ENCODE peak calls at places on chromosomes 4 and X, in six cellular contexts. One of them, this sample, is unnamed.

GRCh38 chr4:144787365-144788263 is 141.7 kb downstream of the HHIP start:
- DNase-seq in lower lobe of right lung: no peak
- DNase-seq in SK-N-SH: peak
- DNase-seq in HL-60: no peak
- DNase-seq in fibroblast of lung: peak
- DNase-seq in hepatocyte: peak
- DNase-seq in this sample: no peak

GRCh38 chr4:41212221-41213203 is 1.8 kb downstream of the APBB2 start:
- DNase-seq in SK-N-SH: peak
- DNase-seq in lower lobe of right lung: no peak
- DNase-seq in hepatocyte: peak
- DNase-seq in HL-60: peak
- DNase-seq in fibroblast of lung: peak
- DNase-seq in this sample: no peak

GRCh38 chr4:22474636-22475310 is 41.1 kb downstream of the ADGRA3 start:
- DNase-seq in lower lobe of right lung: no peak
- DNase-seq in hepatocyte: no peak
- DNase-seq in HL-60: no peak
- DNase-seq in SK-N-SH: no peak
- DNase-seq in fibroblast of lung: peak
- DNase-seq in this sample: no peak

GRCh38 chr4:184821242-184821641 is 4.5 kb downstream of the ACSL1 start:
- DNase-seq in HL-60: peak
- DNase-seq in SK-N-SH: no peak
- DNase-seq in lower lobe of right lung: no peak
- DNase-seq in hepatocyte: no peak
- DNase-seq in fibroblast of lung: no peak
- DNase-seq in this sample: no peak

GRCh38 chr4:16692021-16692420 is 206.4 kb downstream of the LDB2 start:
- DNase-seq in HL-60: no peak
- DNase-seq in fibroblast of lung: peak
- DNase-seq in SK-N-SH: no peak
- DNase-seq in lower lobe of right lung: no peak
- DNase-seq in hepatocyte: no peak
- DNase-seq in this sample: no peak

GRCh38 chrX:40176256-40176978 is 78.7 kb upstream of the BCOR start:
- DNase-seq in hepatocyte: peak
- DNase-seq in SK-N-SH: peak
- DNase-seq in lower lobe of right lung: peak
- DNase-seq in fibroblast of lung: no peak
- DNase-seq in HL-60: peak
- DNase-seq in this sample: no peak

GRCh38 chr4:170420255-170420693 is 330.5 kb upstream of the AADAT start:
- DNase-seq in lower lobe of right lung: no peak
- DNase-seq in HL-60: peak
- DNase-seq in SK-N-SH: no peak
- DNase-seq in fibroblast of lung: peak
- DNase-seq in hepatocyte: peak
- DNase-seq in this sample: no peak

GRCh38 chr4:39987505-39987904 is 9.8 kb upstream of the PDS5A start:
- DNase-seq in hepatocyte: peak
- DNase-seq in SK-N-SH: no peak
- DNase-seq in HL-60: no peak
- DNase-seq in fibroblast of lung: no peak
- DNase-seq in lower lobe of right lung: no peak
- DNase-seq in this sample: no peak

GRCh38 chr4:127240721-127241120 is 392.0 kb upstream of the INTU start:
- DNase-seq in lower lobe of right lung: no peak
- DNase-seq in fibroblast of lung: peak
- DNase-seq in hepatocyte: peak
- DNase-seq in HL-60: no peak
- DNase-seq in SK-N-SH: no peak
- DNase-seq in this sample: no peak

GRCh38 chr4:74044676-74045075 is 6.2 kb upstream of the CXCL3 start:
- DNase-seq in HL-60: no peak
- DNase-seq in lower lobe of right lung: no peak
- DNase-seq in SK-N-SH: no peak
- DNase-seq in hepatocyte: no peak
- DNase-seq in fibroblast of lung: no peak
- DNase-seq in this sample: peak

GRCh38 chr4:184441461-184442392 is 32.6 kb downstream of the IRF2 start:
- DNase-seq in HL-60: no peak
- DNase-seq in fibroblast of lung: peak
- DNase-seq in SK-N-SH: no peak
- DNase-seq in lower lobe of right lung: no peak
- DNase-seq in hepatocyte: no peak
- DNase-seq in this sample: no peak

GRCh38 chrX:136067097-136067496 is 80.2 kb upstream of the FHL1 start:
- DNase-seq in hepatocyte: no peak
- DNase-seq in fibroblast of lung: no peak
- DNase-seq in HL-60: no peak
- DNase-seq in lower lobe of right lung: no peak
- DNase-seq in SK-N-SH: no peak
- DNase-seq in this sample: no peak

GRCh38 chrX:73850124-73851013 is 287.4 kb downstream of the CHIC1 start:
- DNase-seq in fibroblast of lung: peak
- DNase-seq in lower lobe of right lung: no peak
- DNase-seq in HL-60: peak
- DNase-seq in hepatocyte: peak
- DNase-seq in SK-N-SH: peak
- DNase-seq in this sample: no peak

GRCh38 chr4:5156677-5157076 is 105.4 kb downstream of the STK32B start:
- DNase-seq in HL-60: no peak
- DNase-seq in hepatocyte: no peak
- DNase-seq in SK-N-SH: no peak
- DNase-seq in lower lobe of right lung: no peak
- DNase-seq in fibroblast of lung: no peak
- DNase-seq in this sample: no peak

GRCh38 chr4:41853973-41854372 is 81.3 kb upstream of the TMEM33 start:
- DNase-seq in HL-60: no peak
- DNase-seq in fibroblast of lung: no peak
- DNase-seq in hepatocyte: no peak
- DNase-seq in SK-N-SH: no peak
- DNase-seq in lower lobe of right lung: no peak
- DNase-seq in this sample: no peak

GRCh38 chrX:139203681-139204575 is 326.6 kb upstream of the F9 start:
- DNase-seq in fibroblast of lung: no peak
- DNase-seq in SK-N-SH: peak
- DNase-seq in lower lobe of right lung: peak
- DNase-seq in hepatocyte: peak
- DNase-seq in HL-60: no peak
- DNase-seq in this sample: peak

GRCh38 chrX:48573690-48574269 is 504 bp upstream of the RBM3 start:
- DNase-seq in lower lobe of right lung: peak
- DNase-seq in HL-60: no peak
- DNase-seq in fibroblast of lung: no peak
- DNase-seq in SK-N-SH: peak
- DNase-seq in hepatocyte: peak
- DNase-seq in this sample: no peak

GRCh38 chr4:40909363-40909876 is 159.7 kb downstream of the NSUN7 start:
- DNase-seq in HL-60: no peak
- DNase-seq in fibroblast of lung: peak
- DNase-seq in hepatocyte: peak
- DNase-seq in SK-N-SH: peak
- DNase-seq in lower lobe of right lung: no peak
- DNase-seq in this sample: peak

GRCh38 chr4:83082777-83083176 is 31.8 kb downstream of the PLAC8 start:
- DNase-seq in hepatocyte: no peak
- DNase-seq in SK-N-SH: no peak
- DNase-seq in lower lobe of right lung: no peak
- DNase-seq in HL-60: peak
- DNase-seq in fibroblast of lung: no peak
- DNase-seq in this sample: no peak

GRCh38 chr4:138007572-138007971 is 234.6 kb downstream of the SLC7A11 start:
- DNase-seq in fibroblast of lung: no peak
- DNase-seq in lower lobe of right lung: no peak
- DNase-seq in hepatocyte: no peak
- DNase-seq in HL-60: no peak
- DNase-seq in SK-N-SH: peak
- DNase-seq in this sample: no peak

GRCh38 chr4:138138774-138139173 is 103.4 kb downstream of the SLC7A11 start:
- DNase-seq in hepatocyte: no peak
- DNase-seq in SK-N-SH: no peak
- DNase-seq in HL-60: no peak
- DNase-seq in fibroblast of lung: no peak
- DNase-seq in lower lobe of right lung: no peak
- DNase-seq in this sample: no peak

GRCh38 chr4:176817222-176817621 is 24.5 kb upstream of the VEGFC start:
- DNase-seq in HL-60: no peak
- DNase-seq in lower lobe of right lung: no peak
- DNase-seq in SK-N-SH: no peak
- DNase-seq in hepatocyte: no peak
- DNase-seq in fibroblast of lung: no peak
- DNase-seq in this sample: no peak

DNA sequence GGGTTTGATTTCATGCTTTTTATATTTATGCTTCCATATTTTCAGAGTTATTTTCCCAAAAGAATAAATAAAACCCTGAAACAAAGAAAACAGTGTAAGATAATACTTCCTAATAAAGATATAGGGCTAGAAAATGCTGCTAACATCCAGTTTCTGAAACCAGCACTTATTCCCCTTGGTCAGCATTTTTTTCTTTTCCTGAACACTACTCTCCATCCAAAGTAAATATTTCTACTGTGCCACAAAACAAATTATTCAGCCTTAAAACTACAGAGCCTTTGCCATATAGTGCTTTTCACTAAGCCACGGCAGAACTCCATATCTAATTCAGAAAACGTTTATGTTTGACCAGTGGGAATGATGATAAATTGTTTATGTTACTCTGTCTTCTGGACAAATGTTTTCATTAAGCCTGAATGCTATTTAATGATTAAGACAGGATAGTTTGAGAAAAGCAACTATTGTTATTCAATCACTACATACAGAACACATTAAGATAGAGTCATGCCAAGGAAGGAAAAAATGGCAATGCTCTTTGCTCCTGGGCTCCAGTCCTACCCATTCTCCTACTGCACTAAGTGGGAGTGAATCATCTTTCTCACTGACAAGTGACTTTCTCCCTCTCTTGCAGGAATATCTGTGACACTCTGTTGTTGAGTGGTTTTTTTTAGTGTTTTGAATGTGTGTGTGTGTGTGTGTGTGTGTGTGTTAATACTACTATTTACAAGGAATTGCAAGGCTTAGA is 723.9 kb downstream of the FAT4 start:
- DNase-seq in lower lobe of right lung: no peak
- DNase-seq in hepatocyte: no peak
- DNase-seq in SK-N-SH: no peak
- DNase-seq in fibroblast of lung: peak
- DNase-seq in HL-60: no peak
- DNase-seq in this sample: no peak
- H3K27ac ChIP-seq in lower lobe of right lung: no peak
- H3K27ac ChIP-seq in hepatocyte: no peak
- H3K27ac ChIP-seq in SK-N-SH: no peak
- H3K27ac ChIP-seq in fibroblast of lung: no peak
- H3K27ac ChIP-seq in HL-60: no peak
- H3K27ac ChIP-seq in this sample: no peak

DNA sequence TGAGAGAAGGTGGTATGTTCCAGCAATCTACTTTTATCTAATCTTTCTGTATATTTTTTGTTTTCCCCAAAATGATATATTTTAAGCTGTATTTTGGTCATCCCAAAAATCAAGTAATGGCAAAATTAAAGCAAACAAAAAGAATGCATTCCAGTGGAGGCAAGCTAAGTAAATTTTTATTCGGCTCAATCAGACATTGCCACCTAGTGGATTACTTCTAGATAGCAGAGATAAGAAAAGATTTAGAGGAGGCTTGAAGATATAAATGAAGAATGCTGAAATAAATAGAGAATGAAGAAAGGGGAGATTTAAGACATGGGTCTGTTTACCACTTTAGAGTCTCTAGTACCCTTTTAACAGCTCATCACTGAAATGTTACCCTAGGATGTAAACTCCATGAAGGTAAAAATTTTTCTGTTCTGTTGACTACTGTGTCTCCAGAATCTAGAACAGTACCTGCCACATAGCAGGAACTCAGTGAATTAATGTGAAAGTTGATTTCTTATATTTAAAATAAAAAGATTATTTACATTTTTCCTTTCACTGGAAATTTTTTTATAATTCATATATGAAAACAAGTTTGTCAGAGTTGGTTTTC is 110.9 kb upstream of the ANK2 start:
- DNase-seq in HL-60: no peak
- DNase-seq in SK-N-SH: peak
- DNase-seq in hepatocyte: peak
- DNase-seq in lower lobe of right lung: no peak
- DNase-seq in fibroblast of lung: peak
- DNase-seq in this sample: peak
- TF ChIP-seq CTCF in HL-60: peak
- TF ChIP-seq CTCF in SK-N-SH: peak
- TF ChIP-seq CTCF in hepatocyte: peak
- TF ChIP-seq CTCF in lower lobe of right lung: peak
- TF ChIP-seq CTCF in fibroblast of lung: peak
- TF ChIP-seq CTCF in this sample: peak

GRCh38 chrX:110051559-110051958 is 48.6 kb downstream of the TMEM164 start:
- DNase-seq in hepatocyte: no peak
- DNase-seq in SK-N-SH: no peak
- DNase-seq in lower lobe of right lung: no peak
- DNase-seq in HL-60: no peak
- DNase-seq in fibroblast of lung: no peak
- DNase-seq in this sample: no peak

GRCh38 chrX:110046971-110047370 is 44.1 kb downstream of the TMEM164 start:
- DNase-seq in fibroblast of lung: no peak
- DNase-seq in SK-N-SH: no peak
- DNase-seq in HL-60: no peak
- DNase-seq in lower lobe of right lung: no peak
- DNase-seq in hepatocyte: no peak
- DNase-seq in this sample: no peak

GRCh38 chrX:110050386-110050785 is 47.5 kb downstream of the TMEM164 start:
- DNase-seq in hepatocyte: no peak
- DNase-seq in SK-N-SH: no peak
- DNase-seq in lower lobe of right lung: no peak
- DNase-seq in fibroblast of lung: no peak
- DNase-seq in HL-60: no peak
- DNase-seq in this sample: no peak

GRCh38 chrX:110050885-110051284 is 48.0 kb downstream of the TMEM164 start:
- DNase-seq in hepatocyte: no peak
- DNase-seq in SK-N-SH: no peak
- DNase-seq in HL-60: no peak
- DNase-seq in lower lobe of right lung: no peak
- DNase-seq in fibroblast of lung: no peak
- DNase-seq in this sample: no peak

GRCh38 chrX:110049096-110049495 is 46.2 kb downstream of the TMEM164 start:
- DNase-seq in HL-60: no peak
- DNase-seq in hepatocyte: no peak
- DNase-seq in fibroblast of lung: no peak
- DNase-seq in SK-N-SH: no peak
- DNase-seq in lower lobe of right lung: no peak
- DNase-seq in this sample: no peak
- H3K27ac ChIP-seq in HL-60: no peak
- H3K27ac ChIP-seq in hepatocyte: no peak
- H3K27ac ChIP-seq in fibroblast of lung: no peak
- H3K27ac ChIP-seq in SK-N-SH: no peak
- H3K27ac ChIP-seq in lower lobe of right lung: no peak
- H3K27ac ChIP-seq in this sample: no peak

DNA sequence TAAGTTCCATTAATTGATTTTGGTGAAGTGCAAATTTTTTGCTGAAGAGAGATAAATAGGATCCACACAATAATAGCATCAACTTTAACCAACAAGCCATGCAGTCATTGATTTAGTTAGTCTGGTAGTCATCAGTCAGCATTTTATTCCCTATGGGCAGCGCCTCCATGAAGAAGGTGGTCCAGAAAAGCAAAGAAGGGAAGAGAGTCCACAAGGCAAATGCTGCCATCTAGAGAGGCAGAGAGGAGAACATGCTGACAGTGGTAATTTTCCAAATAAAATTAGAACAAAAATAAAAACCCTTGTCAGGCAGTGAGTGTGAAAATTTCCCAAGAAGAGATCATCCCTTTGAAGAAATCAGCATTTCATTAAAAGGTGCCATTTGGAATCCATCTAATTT is 366.7 kb upstream of the FAM241A start:
- DNase-seq in fibroblast of lung: peak
- DNase-seq in SK-N-SH: no peak
- DNase-seq in hepatocyte: no peak
- DNase-seq in lower lobe of right lung: no peak
- DNase-seq in HL-60: no peak
- DNase-seq in this sample: no peak
- TF ChIP-seq CTCF in fibroblast of lung: peak
- TF ChIP-seq CTCF in SK-N-SH: no peak
- TF ChIP-seq CTCF in hepatocyte: peak
- TF ChIP-seq CTCF in lower lobe of right lung: no peak
- TF ChIP-seq CTCF in HL-60: no peak
- TF ChIP-seq CTCF in this sample: peak

This sample was measured in foreskin keratinocyte.